ENCODE peak calls at places on chromosomes 16 and 17, in five cellular contexts. E is HEK293T; H is AG09319; Q is T-helper 2 cell treated with Interferon-gamma antibody and Interleukin-4, amounts not matched to agents 5 μg/mL and 100 μg/mL, for 36 hours; D is fibroblast of villous mesenchyme. L is an unnamed sample.

GRCh38 chr16:31568577-31569359 is 41.1 kb downstream of the AHSP start:
- DNase-seq in E (no peak), H (no peak), Q (no peak), D (no peak), L (no peak)

GRCh38 chr16:13621639-13622038 is 298.3 kb upstream of the ERCC4 start:
- DNase-seq in E (no peak), H (no peak), Q (no peak), D (no peak), L (no peak)

GRCh38 chr17:81299846-81300585 is 4.9 kb upstream of the SLC38A10 start:
- DNase-seq in E (no peak), H (no peak), Q (no peak), D (no peak), L (peak; percentile 80)

GRCh38 chr17:70621593-70621992 is 452.3 kb downstream of the KCNJ2 start:
- DNase-seq in E (no peak), H (no peak), Q (no peak), D (no peak), L (peak; percentile 70)

GRCh38 chr17:47225436-47225858 is 16.3 kb downstream of the MYL4 start:
- DNase-seq in E (no peak), H (no peak), Q (no peak), D (peak; percentile 92), L (peak; percentile 69)

GRCh38 chr16:87702325-87702811 is 63.4 kb downstream of the KLHDC4 start:
- DNase-seq in E (peak; percentile 65), H (no peak), Q (peak; percentile 42), D (peak; percentile 32), L (peak; percentile 13)

GRCh38 chr17:12727076-12727750 is 61.5 kb downstream of the MYOCD start:
- DNase-seq in E (no peak), H (peak; percentile 44), Q (no peak), D (peak; percentile 89), L (no peak)

GRCh38 chr17:9178319-9178718 is 157.0 kb downstream of the NTN1 start:
- DNase-seq in E (no peak), H (no peak), Q (no peak), D (no peak), L (no peak)

GRCh38 chr16:20385844-20386832 is 18.4 kb downstream of the PDILT start:
- DNase-seq in E (peak; percentile 60), H (peak; percentile 3), Q (peak; percentile 28), D (peak; percentile 33), L (peak; percentile 70)

GRCh38 chr17:75695830-75696271 is 25.4 kb upstream of the ITGB4 start:
- DNase-seq in E (no peak), H (no peak), Q (no peak), D (no peak), L (no peak)

GRCh38 chr16:58198739-58199411 is 969 bp upstream of the CSNK2A2 start:
- DNase-seq in E (no peak), H (no peak), Q (no peak), D (no peak), L (no peak)

GRCh38 chr16:73365010-73365409 is 317.1 kb upstream of the ZFHX3 start:
- DNase-seq in E (peak; percentile 16), H (no peak), Q (no peak), D (peak; percentile 44), L (peak; percentile 89)

GRCh38 chr16:6031102-6031501 is 933.5 kb upstream of the EEF2KMT start:
- DNase-seq in E (no peak), H (no peak), Q (no peak), D (no peak), L (no peak)

GRCh38 chr17:79362086-79362995 is 248.5 kb downstream of the RBFOX3 start:
- DNase-seq in E (no peak), H (no peak), Q (no peak), D (no peak), L (no peak)

GRCh38 chr16:1526608-1527555 is 6.6 kb upstream of the TMEM204 start:
- DNase-seq in E (no peak), H (no peak), Q (no peak), D (no peak), L (no peak)

GRCh38 chr17:8275421-8276290 is 12.8 kb upstream of the RANGRF start:
- DNase-seq in E (no peak), H (no peak), Q (no peak), D (no peak), L (peak; percentile 89)

GRCh38 chr17:18258356-18259038 is at the start of gene FLII:
- DNase-seq in E (peak; percentile 58), H (no peak), Q (peak; percentile 51), D (peak; percentile 47), L (peak; percentile 81)

GRCh38 chr16:50093607-50094570 is 28.1 kb downstream of the HEATR3 start:
- DNase-seq in E (no peak), H (no peak), Q (no peak), D (peak; percentile 29), L (no peak)

GRCh38 chr16:31475949-31476304 is 4.0 kb downstream of the TGFB1I1 start:
- DNase-seq in E (no peak), H (no peak), Q (no peak), D (no peak), L (no peak)

GRCh38 chr16:67942200-67942509 is 1.8 kb downstream of the LCAT start:
- DNase-seq in E (peak; percentile 69), H (no peak), Q (peak; percentile 33), D (no peak), L (peak; percentile 52)

L was measured in SJCRH30.